ENCODE peak calls at places on chromosomes 6 and 20, in nine cellular contexts. One of them, this sample, is unnamed.

GRCh38 chr6:46453221-46453620 is 38.0 kb downstream of the RCAN2 start:
- DNase-seq in transverse colon: no peak
- DNase-seq in body of pancreas: no peak
- DNase-seq in endothelial cell of umbilical vein: no peak
- DNase-seq in A549: no peak
- DNase-seq in heart left ventricle: no peak
- DNase-seq in breast epithelium: no peak
- DNase-seq in stomach: no peak
- DNase-seq in IMR-90: peak; percentile 70
- DNase-seq in this sample: no peak

GRCh38 chr6:136566007-136566487 is 15.8 kb upstream of the MAP7 start:
- DNase-seq in IMR-90: no peak
- DNase-seq in breast epithelium: no peak
- DNase-seq in A549: no peak
- DNase-seq in endothelial cell of umbilical vein: no peak
- DNase-seq in transverse colon: peak; percentile 51
- DNase-seq in stomach: peak; percentile 50
- DNase-seq in body of pancreas: peak; percentile 32
- DNase-seq in heart left ventricle: peak; percentile 39
- DNase-seq in this sample: no peak

GRCh38 chr6:87674286-87674685 is 27.7 kb downstream of the AKIRIN2 start:
- DNase-seq in heart left ventricle: no peak
- DNase-seq in stomach: no peak
- DNase-seq in IMR-90: no peak
- DNase-seq in breast epithelium: no peak
- DNase-seq in A549: no peak
- DNase-seq in body of pancreas: no peak
- DNase-seq in endothelial cell of umbilical vein: no peak
- DNase-seq in transverse colon: no peak
- DNase-seq in this sample: no peak

GRCh38 chr6:36791553-36792171 is 47.6 kb downstream of the CPNE5 start:
- DNase-seq in stomach: no peak
- DNase-seq in IMR-90: no peak
- DNase-seq in endothelial cell of umbilical vein: no peak
- DNase-seq in transverse colon: no peak
- DNase-seq in A549: no peak
- DNase-seq in breast epithelium: no peak
- DNase-seq in heart left ventricle: no peak
- DNase-seq in body of pancreas: no peak
- DNase-seq in this sample: no peak

GRCh38 chr20:7742479-7742878 is 197.8 kb downstream of the HAO1 start:
- DNase-seq in stomach: peak; percentile 29
- DNase-seq in breast epithelium: no peak
- DNase-seq in transverse colon: no peak
- DNase-seq in endothelial cell of umbilical vein: peak; percentile 79
- DNase-seq in body of pancreas: no peak
- DNase-seq in heart left ventricle: no peak
- DNase-seq in IMR-90: peak; percentile 64
- DNase-seq in A549: peak; percentile 12
- DNase-seq in this sample: peak; percentile 20

GRCh38 chr6:29005183-29005885 is at the start of gene ZNF311:
- DNase-seq in A549: peak; percentile 63
- DNase-seq in transverse colon: peak; percentile 60
- DNase-seq in endothelial cell of umbilical vein: peak; percentile 57
- DNase-seq in breast epithelium: no peak
- DNase-seq in heart left ventricle: peak; percentile 65
- DNase-seq in stomach: peak; percentile 47
- DNase-seq in body of pancreas: peak; percentile 51
- DNase-seq in IMR-90: peak; percentile 43
- DNase-seq in this sample: peak; percentile 42

GRCh38 chr6:138597336-138597735 is 98.0 kb upstream of the NHSL1 start:
- DNase-seq in IMR-90: peak; percentile 68
- DNase-seq in stomach: no peak
- DNase-seq in breast epithelium: no peak
- DNase-seq in heart left ventricle: no peak
- DNase-seq in transverse colon: no peak
- DNase-seq in A549: no peak
- DNase-seq in body of pancreas: no peak
- DNase-seq in endothelial cell of umbilical vein: peak; percentile 77
- DNase-seq in this sample: no peak

GRCh38 chr6:80163754-80164187 is 57.3 kb downstream of the BCKDHB start:
- DNase-seq in IMR-90: peak; percentile 87
- DNase-seq in transverse colon: no peak
- DNase-seq in heart left ventricle: no peak
- DNase-seq in body of pancreas: no peak
- DNase-seq in breast epithelium: no peak
- DNase-seq in stomach: no peak
- DNase-seq in A549: peak; percentile 29
- DNase-seq in endothelial cell of umbilical vein: peak; percentile 60
- DNase-seq in this sample: no peak

GRCh38 chr6:28525496-28526039 is at the start of gene GPX5:
- DNase-seq in heart left ventricle: no peak
- DNase-seq in breast epithelium: no peak
- DNase-seq in body of pancreas: no peak
- DNase-seq in endothelial cell of umbilical vein: no peak
- DNase-seq in transverse colon: no peak
- DNase-seq in A549: no peak
- DNase-seq in stomach: no peak
- DNase-seq in IMR-90: no peak
- DNase-seq in this sample: no peak

GRCh38 chr6:125811259-125811658 is 20.5 kb downstream of the NCOA7 start:
- DNase-seq in stomach: no peak
- DNase-seq in heart left ventricle: no peak
- DNase-seq in A549: no peak
- DNase-seq in breast epithelium: no peak
- DNase-seq in IMR-90: no peak
- DNase-seq in body of pancreas: no peak
- DNase-seq in transverse colon: no peak
- DNase-seq in endothelial cell of umbilical vein: no peak
- DNase-seq in this sample: no peak

GRCh38 chr6:41367700-41368099 is 32.3 kb downstream of the NCR2 start:
- DNase-seq in IMR-90: peak; percentile 48
- DNase-seq in stomach: peak; percentile 66
- DNase-seq in endothelial cell of umbilical vein: peak; percentile 62
- DNase-seq in breast epithelium: no peak
- DNase-seq in heart left ventricle: peak; percentile 47
- DNase-seq in A549: peak; percentile 56
- DNase-seq in body of pancreas: peak; percentile 31
- DNase-seq in transverse colon: peak; percentile 33
- DNase-seq in this sample: no peak

DNA sequence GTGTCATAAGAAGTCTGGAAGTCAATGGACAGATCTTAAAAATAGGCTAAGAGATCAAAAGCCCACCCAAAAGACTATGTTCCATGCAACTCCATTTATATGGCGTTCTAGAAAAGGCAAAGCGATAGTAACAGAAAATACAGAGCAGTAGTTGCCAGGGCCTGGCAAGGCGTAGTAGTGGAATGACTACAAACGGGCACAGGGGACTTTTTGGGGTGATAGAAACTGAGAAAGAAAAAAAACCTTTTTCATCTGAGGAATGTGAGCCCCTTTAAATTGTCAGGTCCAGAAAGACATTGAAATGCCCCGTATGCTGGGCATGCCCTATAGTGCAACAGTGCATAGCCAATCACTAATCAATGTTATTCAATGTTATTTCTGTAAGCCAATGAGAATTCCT is 47.2 kb upstream of the FAM50B start:
- DNase-seq in stomach: no peak
- DNase-seq in IMR-90: no peak
- DNase-seq in endothelial cell of umbilical vein: no peak
- DNase-seq in body of pancreas: no peak
- DNase-seq in transverse colon: no peak
- DNase-seq in breast epithelium: no peak
- DNase-seq in heart left ventricle: no peak
- DNase-seq in A549: no peak
- DNase-seq in this sample: no peak
- H3K4me1 ChIP-seq in stomach: peaks cover 7% of the 10 kb centered on the region
- H3K4me1 ChIP-seq in IMR-90: peaks cover 28% of the 10 kb centered on the region
- H3K4me1 ChIP-seq in endothelial cell of umbilical vein: peaks cover 52% of the 10 kb centered on the region
- H3K4me1 ChIP-seq in body of pancreas: peaks cover 38% of the 10 kb centered on the region
- H3K4me1 ChIP-seq in transverse colon: no peaks in the 10 kb centered on the region
- H3K4me1 ChIP-seq in breast epithelium: no peaks in the 10 kb centered on the region
- H3K4me1 ChIP-seq in heart left ventricle: peaks cover 51% of the 10 kb centered on the region
- H3K4me1 ChIP-seq in A549: peaks cover 50% of the 10 kb centered on the region
- H3K4me1 ChIP-seq in this sample: peaks cover 4% of the 10 kb centered on the region

DNA sequence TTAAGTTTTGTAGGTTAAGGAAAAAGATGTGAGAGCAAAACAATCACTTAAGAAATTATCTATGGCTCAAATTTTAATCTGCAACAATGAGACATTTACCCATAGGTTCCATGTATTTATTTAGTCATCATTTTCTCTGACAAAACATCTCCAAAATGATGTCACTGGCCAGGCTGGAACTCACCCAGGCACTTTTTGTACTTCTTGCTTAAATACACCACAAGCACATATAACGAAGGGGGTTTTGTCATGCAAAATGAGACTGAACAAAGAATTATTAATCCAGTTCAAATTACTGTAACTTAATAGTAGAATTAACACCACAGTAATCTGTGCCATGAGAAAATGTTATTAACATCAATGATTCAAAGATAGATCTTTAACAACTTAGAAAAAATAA is 200.5 kb downstream of the PTPRK start:
- DNase-seq in transverse colon: no peak
- DNase-seq in IMR-90: no peak
- DNase-seq in A549: no peak
- DNase-seq in body of pancreas: no peak
- DNase-seq in breast epithelium: no peak
- DNase-seq in stomach: no peak
- DNase-seq in endothelial cell of umbilical vein: no peak
- DNase-seq in heart left ventricle: no peak
- DNase-seq in this sample: no peak
- TF ChIP-seq POLR2A in transverse colon: no peak
- TF ChIP-seq POLR2A in IMR-90: no peak
- TF ChIP-seq POLR2A in A549: no peak
- TF ChIP-seq POLR2A in body of pancreas: no peak
- TF ChIP-seq POLR2A in breast epithelium: no peak
- TF ChIP-seq POLR2A in stomach: no peak
- TF ChIP-seq POLR2A in endothelial cell of umbilical vein: no peak
- TF ChIP-seq POLR2A in heart left ventricle: no peak
- TF ChIP-seq POLR2A in this sample: no peak

GRCh38 chr6:52666523-52666922 is 4.4 kb upstream of the TMEM14A start:
- DNase-seq in A549: no peak
- DNase-seq in transverse colon: no peak
- DNase-seq in stomach: no peak
- DNase-seq in endothelial cell of umbilical vein: no peak
- DNase-seq in breast epithelium: no peak
- DNase-seq in heart left ventricle: no peak
- DNase-seq in IMR-90: no peak
- DNase-seq in body of pancreas: no peak
- DNase-seq in this sample: peak; percentile 57
- H3K4me3 ChIP-seq in A549: no peak overlapping the region
- H3K4me3 ChIP-seq in transverse colon: no peak overlapping the region
- H3K4me3 ChIP-seq in stomach: peak overlapping the region; percentile 62
- H3K4me3 ChIP-seq in endothelial cell of umbilical vein: no peak overlapping the region
- H3K4me3 ChIP-seq in breast epithelium: no peak overlapping the region
- H3K4me3 ChIP-seq in heart left ventricle: no peak overlapping the region
- H3K4me3 ChIP-seq in IMR-90: no peak overlapping the region
- H3K4me3 ChIP-seq in body of pancreas: no peak overlapping the region
- H3K4me3 ChIP-seq in this sample: peak overlapping the region; percentile 75

DNA sequence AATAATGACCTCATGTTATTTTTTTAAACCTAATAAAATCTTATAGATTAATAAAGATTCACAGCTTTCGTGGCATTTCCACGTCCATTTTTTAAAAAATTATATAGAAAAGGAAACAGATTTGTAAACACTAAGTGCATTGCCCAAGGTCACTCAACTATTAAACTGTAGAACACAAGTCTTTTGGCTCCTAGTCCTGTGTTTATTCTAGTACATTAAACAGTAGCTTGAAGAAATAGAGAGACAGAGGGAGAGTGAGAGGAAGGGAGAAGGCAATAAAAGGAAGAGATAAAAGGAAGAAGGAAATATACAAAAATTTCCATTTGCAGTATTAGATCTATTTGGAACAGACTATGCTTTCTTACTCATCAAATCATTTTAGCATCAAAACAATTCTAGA is 586.7 kb upstream of the CITED2 start:
- DNase-seq in transverse colon: no peak
- DNase-seq in IMR-90: no peak
- DNase-seq in heart left ventricle: no peak
- DNase-seq in endothelial cell of umbilical vein: no peak
- DNase-seq in breast epithelium: no peak
- DNase-seq in stomach: no peak
- DNase-seq in A549: no peak
- DNase-seq in body of pancreas: no peak
- DNase-seq in this sample: no peak
- H3K4me1 ChIP-seq in transverse colon: no peaks in the 10 kb centered on the region
- H3K4me1 ChIP-seq in IMR-90: peaks cover 3% of the 10 kb centered on the region
- H3K4me1 ChIP-seq in heart left ventricle: peaks cover 6% of the 10 kb centered on the region
- H3K4me1 ChIP-seq in endothelial cell of umbilical vein: no peaks in the 10 kb centered on the region
- H3K4me1 ChIP-seq in breast epithelium: no peaks in the 10 kb centered on the region
- H3K4me1 ChIP-seq in stomach: peaks cover 6% of the 10 kb centered on the region
- H3K4me1 ChIP-seq in A549: no peaks in the 10 kb centered on the region
- H3K4me1 ChIP-seq in body of pancreas: peaks cover 15% of the 10 kb centered on the region
- H3K4me1 ChIP-seq in this sample: no peaks in the 10 kb centered on the region

GRCh38 chr20:44584103-44584690 is 1.8 kb downstream of the PKIG start:
- DNase-seq in breast epithelium: no peak
- DNase-seq in A549: no peak
- DNase-seq in endothelial cell of umbilical vein: no peak
- DNase-seq in stomach: no peak
- DNase-seq in heart left ventricle: no peak
- DNase-seq in IMR-90: no peak
- DNase-seq in transverse colon: no peak
- DNase-seq in body of pancreas: no peak
- DNase-seq in this sample: no peak

GRCh38 chr20:44581515-44581914 is 864 bp upstream of the PKIG start:
- DNase-seq in heart left ventricle: no peak
- DNase-seq in A549: no peak
- DNase-seq in transverse colon: no peak
- DNase-seq in stomach: no peak
- DNase-seq in breast epithelium: no peak
- DNase-seq in IMR-90: no peak
- DNase-seq in endothelial cell of umbilical vein: peak; percentile 49
- DNase-seq in body of pancreas: no peak
- DNase-seq in this sample: no peak

GRCh38 chr20:44583179-44583578 is 800 bp downstream of the PKIG start:
- DNase-seq in A549: no peak
- DNase-seq in transverse colon: no peak
- DNase-seq in endothelial cell of umbilical vein: peak; percentile 59
- DNase-seq in body of pancreas: no peak
- DNase-seq in IMR-90: peak; percentile 37
- DNase-seq in heart left ventricle: no peak
- DNase-seq in breast epithelium: no peak
- DNase-seq in stomach: no peak
- DNase-seq in this sample: no peak

GRCh38 chr20:44580581-44581268 is 1.7 kb upstream of the PKIG start:
- DNase-seq in heart left ventricle: no peak
- DNase-seq in transverse colon: no peak
- DNase-seq in breast epithelium: no peak
- DNase-seq in IMR-90: no peak
- DNase-seq in endothelial cell of umbilical vein: peak; percentile 69
- DNase-seq in stomach: no peak
- DNase-seq in body of pancreas: no peak
- DNase-seq in A549: no peak
- DNase-seq in this sample: no peak

GRCh38 chr20:44582321-44583025 is at the start of gene PKIG:
- DNase-seq in A549: no peak
- DNase-seq in body of pancreas: no peak
- DNase-seq in IMR-90: peak; percentile 90
- DNase-seq in endothelial cell of umbilical vein: peak; percentile 96
- DNase-seq in heart left ventricle: peak; percentile 57
- DNase-seq in breast epithelium: no peak
- DNase-seq in transverse colon: no peak
- DNase-seq in stomach: no peak
- DNase-seq in this sample: no peak
- TF ChIP-seq POLR2A in A549: no peak
- TF ChIP-seq POLR2A in body of pancreas: no peak
- TF ChIP-seq POLR2A in IMR-90: peak; percentile 26
- TF ChIP-seq POLR2A in endothelial cell of umbilical vein: peak; percentile 84
- TF ChIP-seq POLR2A in heart left ventricle: peak; percentile 87
- TF ChIP-seq POLR2A in breast epithelium: no peak
- TF ChIP-seq POLR2A in transverse colon: peak; percentile 34
- TF ChIP-seq POLR2A in stomach: no peak
- TF ChIP-seq POLR2A in this sample: no peak

GRCh38 chr6:109006818-109007217 is 87.8 kb downstream of the SESN1 start:
- DNase-seq in A549: no peak
- DNase-seq in IMR-90: no peak
- DNase-seq in breast epithelium: no peak
- DNase-seq in endothelial cell of umbilical vein: no peak
- DNase-seq in heart left ventricle: no peak
- DNase-seq in body of pancreas: no peak
- DNase-seq in transverse colon: no peak
- DNase-seq in stomach: no peak
- DNase-seq in this sample: no peak
- H3K4me3 ChIP-seq in A549: no peak overlapping the region
- H3K4me3 ChIP-seq in IMR-90: no peak overlapping the region
- H3K4me3 ChIP-seq in breast epithelium: peak overlapping the region; percentile 91
- H3K4me3 ChIP-seq in endothelial cell of umbilical vein: no peak overlapping the region
- H3K4me3 ChIP-seq in heart left ventricle: peak overlapping the region; percentile 87
- H3K4me3 ChIP-seq in body of pancreas: no peak overlapping the region
- H3K4me3 ChIP-seq in transverse colon: no peak overlapping the region
- H3K4me3 ChIP-seq in stomach: peak overlapping the region; percentile 88
- H3K4me3 ChIP-seq in this sample: no peak overlapping the region